ENCODE peak calls at places on chromosomes 4 and X, in five cellular contexts. E is IMR-90, P is H1, C is GM12878, H is HepG2. Y is an unnamed sample.
A peak's percentile ranks its signal among the peaks of the same experiment; 100 is the strongest.

GRCh38 chr4:16544251-16544721 is 318.0 kb upstream of the TAPT1 start:
- DNase-seq in E (no peak), P (no peak), C (no peak), H (no peak), Y (no peak)

GRCh38 chrX:11589573-11590110 is 76.1 kb downstream of the ARHGAP6 start:
- DNase-seq in E (no peak), P (no peak), C (no peak), H (no peak), Y (no peak)

GRCh38 chrX:4909245-4909830 is 1195.9 kb upstream of the PRKX start:
- DNase-seq in E (no peak), P (no peak), C (no peak), H (no peak), Y (no peak)

GRCh38 chr4:125833-126232 is 1.5 kb downstream of the ZNF718 start:
- DNase-seq in E (no peak), P (peak; percentile 43), C (no peak), H (no peak), Y (no peak)

GRCh38 chr4:68592673-68593072 is 16.6 kb upstream of the UGT2B17 start:
- DNase-seq in E (no peak), P (no peak), C (no peak), H (no peak), Y (no peak)

GRCh38 chrX:40207626-40208025 is 109.9 kb upstream of the BCOR start:
- DNase-seq in E (peak; percentile 19), P (no peak), C (no peak), H (no peak), Y (no peak)

GRCh38 chr4:11323771-11324170 is 104.9 kb downstream of the HS3ST1 start:
- DNase-seq in E (no peak), P (no peak), C (no peak), H (no peak), Y (no peak)

GRCh38 chr4:76206222-76206942 is 7.2 kb downstream of the SCARB2 start:
- DNase-seq in E (peak; percentile 58), P (no peak), C (no peak), H (no peak), Y (no peak)

GRCh38 chrX:154322890-154323289 is 27.3 kb downstream of the TKTL1 start:
- DNase-seq in E (no peak), P (no peak), C (no peak), H (no peak), Y (no peak)

GRCh38 chr4:118954246-118954645 is 65.6 kb downstream of the SYNPO2 start:
- DNase-seq in E (peak; percentile 42), P (no peak), C (no peak), H (no peak), Y (no peak)

GRCh38 chrX:38717871-38718270 is 83.4 kb upstream of the MID1IP1 start:
- DNase-seq in E (peak; percentile 20), P (no peak), C (no peak), H (peak; percentile 16), Y (peak; percentile 47)

GRCh38 chr4:101458914-101459313 is 111.6 kb upstream of the PPP3CA start:
- DNase-seq in E (peak; percentile 2), P (no peak), C (no peak), H (no peak), Y (no peak)

GRCh38 chr4:165393704-165394103 is 14.9 kb downstream of the CPE start:
- DNase-seq in E (no peak), P (no peak), C (no peak), H (no peak), Y (no peak)
- TF ChIP-seq USF2 in E (no peak), P (no peak), C (no peak), H (no peak), Y (no peak)

GRCh38 chr4:102554482-102554881 is 53.3 kb downstream of the NFKB1 start:
- DNase-seq in E (peak; percentile 92), P (no peak), C (no peak), H (no peak), Y (no peak)

GRCh38 chr4:102551946-102552575 is 50.9 kb downstream of the NFKB1 start:
- DNase-seq in E (no peak), P (no peak), C (no peak), H (no peak), Y (no peak)

GRCh38 chr4:102554988-102555387 is 53.8 kb downstream of the NFKB1 start:
- DNase-seq in E (no peak), P (no peak), C (no peak), H (no peak), Y (no peak)

GRCh38 chr4:102553982-102554381 is 52.8 kb downstream of the NFKB1 start:
- DNase-seq in E (peak; percentile 42), P (no peak), C (no peak), H (no peak), Y (no peak)

DNA sequence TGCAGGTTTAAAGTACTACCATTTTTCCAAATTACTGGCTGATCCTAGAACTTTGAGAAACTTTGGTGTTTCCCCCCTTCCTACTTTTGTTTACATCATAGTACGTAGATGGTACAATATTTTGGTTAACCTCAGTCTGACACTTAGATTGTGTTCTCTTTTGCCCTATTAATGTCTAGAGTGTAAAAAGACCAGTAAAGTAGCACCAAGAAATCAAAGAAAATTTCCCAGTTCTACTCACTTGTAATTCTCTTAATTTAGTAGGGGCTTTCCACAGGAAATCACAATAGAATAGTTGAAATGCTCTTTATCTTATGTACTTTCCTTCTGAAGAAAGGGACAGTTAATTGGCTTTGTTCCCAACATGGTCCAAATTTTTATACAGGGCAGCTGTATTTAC is 51.6 kb downstream of the NFKB1 start:
- DNase-seq in E (no peak), P (no peak), C (no peak), H (no peak), Y (no peak)
- H3K4me1 ChIP-seq in E (peaks cover 3% of the 10 kb centered on the region), P (no peaks in the 10 kb centered on the region), C (peaks cover 18% of the 10 kb centered on the region), H (no peaks in the 10 kb centered on the region), Y (peaks cover 8% of the 10 kb centered on the region)

GRCh38 chrX:24025741-24026402 is 1.1 kb downstream of the KLHL15 start:
- DNase-seq in E (peak; percentile 81), P (peak; percentile 50), C (no peak), H (no peak), Y (peak; percentile 33)
- TF ChIP-seq CEBPB in E (peak; percentile 97), P (peak; percentile 72), C (no peak), H (peak; percentile 90), Y (peak; percentile 85)

DNA sequence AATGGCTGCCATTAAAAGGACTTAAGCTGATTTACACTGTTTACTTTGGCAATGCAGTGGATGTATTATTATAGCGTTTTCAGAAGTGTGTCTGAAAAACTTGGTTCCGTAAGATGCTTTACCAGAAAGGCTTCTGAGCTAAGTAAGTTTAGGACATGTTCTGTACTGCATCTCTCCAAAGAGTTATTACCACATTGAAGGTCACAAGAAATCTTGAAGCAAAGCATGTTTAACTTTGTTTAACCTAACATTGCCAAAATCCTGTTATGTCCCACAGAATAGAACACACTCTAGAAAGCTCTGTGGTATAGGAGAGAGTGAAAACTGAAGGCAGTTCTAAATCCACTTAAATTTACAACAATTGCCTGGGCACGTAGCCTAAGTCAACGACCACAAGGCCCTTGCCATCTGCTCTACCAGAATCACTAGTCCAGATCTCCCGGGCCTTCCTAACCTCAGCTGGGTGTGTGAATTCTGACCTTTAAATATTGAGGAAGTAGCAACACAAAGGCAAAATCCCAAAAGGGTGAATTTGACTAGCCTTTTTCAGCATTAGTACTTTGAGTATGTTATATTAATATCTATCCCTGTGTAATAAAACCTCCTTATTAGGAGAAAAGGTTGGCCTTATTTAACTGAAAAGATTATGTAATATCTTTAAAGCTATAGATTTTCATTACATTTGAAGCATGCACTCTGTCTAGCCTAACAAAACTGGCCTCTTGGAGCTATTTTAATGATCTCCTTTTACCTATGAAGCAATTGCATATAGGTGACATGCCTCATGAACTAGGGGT is 4.4 kb upstream of the MAML3 start:
- DNase-seq in E (peak; percentile 37), P (no peak), C (no peak), H (no peak), Y (no peak)
- TF ChIP-seq USF2 in E (no peak), P (no peak), C (no peak), H (no peak), Y (no peak)

DNA sequence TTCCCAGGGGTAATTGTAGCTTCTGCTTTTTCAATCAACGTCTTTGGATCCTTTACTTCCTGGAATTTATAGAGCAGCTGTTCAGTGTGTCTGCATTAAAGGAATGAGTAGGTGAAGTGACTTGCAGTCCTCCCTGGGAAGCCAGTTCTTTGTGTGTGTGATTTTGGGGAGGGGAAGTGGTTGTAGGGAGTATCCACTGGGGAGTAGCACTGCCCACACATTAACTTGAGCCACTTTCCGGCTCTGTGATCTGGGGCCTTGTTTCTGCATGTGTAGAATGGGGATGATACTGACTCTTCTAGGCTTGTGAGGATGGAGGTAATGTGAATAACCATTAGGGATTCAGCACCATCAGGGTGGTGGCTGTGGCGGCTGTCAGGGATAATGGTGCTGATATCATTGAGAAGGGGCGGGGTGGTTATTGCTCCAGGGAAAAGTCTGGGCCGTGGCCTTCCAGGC is 54.7 kb downstream of the TMEM131L start:
- DNase-seq in E (no peak), P (no peak), C (peak; percentile 76), H (no peak), Y (no peak)
- H3K4me1 ChIP-seq in E (peaks cover 6% of the 10 kb centered on the region), P (peaks cover 9% of the 10 kb centered on the region), C (peaks cover 76% of the 10 kb centered on the region), H (peaks cover 30% of the 10 kb centered on the region), Y (peaks cover 10% of the 10 kb centered on the region)

GRCh38 chr4:3074846-3075651 is 568 bp downstream of the HTT start:
- DNase-seq in E (peak; percentile 57), P (peak; percentile 79), C (no peak), H (peak; percentile 65), Y (peak; percentile 54)
- TF ChIP-seq CEBPB in E (no peak), P (no peak), C (no peak), H (no peak), Y (no peak)

DNA sequence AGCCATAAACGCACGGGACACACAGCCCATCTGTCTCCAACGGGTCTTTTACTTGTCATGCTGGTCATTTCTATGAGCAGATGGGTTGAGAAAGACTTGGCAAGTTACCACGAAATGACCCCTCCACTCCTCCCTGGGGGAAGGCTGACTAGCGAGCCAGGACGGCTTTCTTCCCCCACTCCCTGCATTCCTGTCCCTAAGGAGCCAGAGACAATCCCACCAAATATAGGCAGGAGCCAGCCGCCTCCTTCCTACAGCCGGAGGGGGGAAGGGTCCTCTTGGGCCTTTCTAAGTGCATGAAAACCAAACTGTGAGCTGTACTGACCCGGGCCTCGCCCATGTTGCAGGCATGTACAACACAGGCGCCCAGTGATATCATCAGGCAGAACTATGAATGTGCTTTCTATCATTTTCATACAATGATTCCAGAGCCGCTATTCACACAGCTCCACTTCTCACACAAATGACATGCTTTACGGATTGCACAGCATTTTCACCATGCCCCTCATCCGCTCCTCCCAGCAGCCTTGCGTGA is 28.6 kb downstream of the AFAP1 start:
- DNase-seq in E (peak; percentile 95), P (no peak), C (no peak), H (no peak), Y (peak; percentile 24)
- TF ChIP-seq USF2 in E (peak; percentile 1), P (no peak), C (no peak), H (no peak), Y (no peak)

Y was measured in A549.